ENCODE peak calls at places on chromosome 12, in four cellular contexts. U is DND-41, V is kidney epithelial cell, K is esophagus muscularis mucosa. R is an unnamed sample.

GRCh38 chr12:131007031-131007793 is 53.5 kb downstream of the ADGRD1 start:
- DNase-seq in U (no peak), K (no peak), V (no peak), R (no peak)

GRCh38 chr12:123030686-123031085 is 50.2 kb downstream of the ARL6IP4 start:
- DNase-seq in U (no peak), V (no peak), K (no peak), R (no peak)

GRCh38 chr12:58502236-58502635 is 418.1 kb downstream of the LRIG3 start:
- DNase-seq in U (no peak), K (no peak), V (no peak), R (no peak)

GRCh38 chr12:122399592-122400373 is 22.7 kb downstream of the CLIP1 start:
- DNase-seq in U (peak; percentile 33), K (no peak), V (no peak), R (no peak)

GRCh38 chr12:108505121-108505520 is 10.0 kb upstream of the FICD start:
- DNase-seq in V (no peak), K (no peak), U (no peak), R (no peak)

GRCh38 chr12:89748791-89749190 is 40.2 kb upstream of the ATP2B1 start:
- DNase-seq in V (no peak), K (no peak), U (no peak), R (no peak)

GRCh38 chr12:121190523-121191031 is 19.4 kb upstream of the P2RX4 start:
- DNase-seq in V (peak; percentile 88), U (no peak), K (no peak), R (no peak)

GRCh38 chr12:109582636-109583035 is 9.0 kb downstream of the MVK start:
- DNase-seq in U (no peak), V (no peak), K (no peak), R (no peak)

GRCh38 chr12:51969643-51970042 is 18.1 kb downstream of the ACVR1B start:
- DNase-seq in U (no peak), K (no peak), V (no peak), R (no peak)

GRCh38 chr12:80946591-80946990 is 8.9 kb upstream of the LIN7A start:
- DNase-seq in K (no peak), V (no peak), U (no peak), R (no peak)
- TF ChIP-seq CTCF in K (no peak), V (peak; percentile 12), U (no peak), R (peak; percentile 9)

DNA sequence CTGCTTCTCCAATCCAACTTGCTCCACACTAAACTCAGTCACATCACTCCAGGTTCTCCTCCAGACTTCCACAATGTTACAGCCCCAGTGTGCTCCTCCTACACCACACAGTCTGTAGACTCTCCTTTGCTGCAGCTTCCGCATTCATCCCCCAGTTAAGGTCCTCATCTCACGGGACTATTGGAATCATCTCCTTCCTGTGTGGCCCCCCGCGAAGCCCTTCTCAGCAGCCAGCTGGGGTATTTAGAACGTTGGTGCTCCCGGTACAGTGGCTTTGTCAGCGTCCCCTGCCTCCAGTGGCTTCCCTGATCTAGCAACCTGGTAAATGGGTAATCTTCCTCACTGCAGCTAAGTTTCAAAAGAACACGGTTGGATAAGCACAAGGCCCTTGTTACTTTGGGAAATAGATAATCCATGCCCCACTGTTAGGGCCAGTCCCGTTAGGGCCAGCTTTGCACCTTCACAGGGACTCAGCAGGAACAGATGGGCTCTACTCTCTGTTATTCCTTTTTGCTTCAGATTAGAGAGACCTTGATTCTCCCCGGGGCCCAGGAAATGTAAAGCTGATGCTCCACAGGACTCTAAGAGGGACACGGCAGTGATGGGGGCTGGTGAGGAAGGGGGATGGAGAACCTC is 823 bp upstream of the TSPAN11 start:
- DNase-seq in U (no peak), K (no peak), V (no peak), R (no peak)
- H3K4me3 ChIP-seq in U (no peak overlapping the region), K (peak overlapping the region; percentile 51), V (peak overlapping the region; percentile 36), R (no peak overlapping the region)

GRCh38 chr12:14422516-14423230 is 57.2 kb downstream of the ATF7IP start:
- DNase-seq in V (no peak), K (no peak), U (no peak), R (no peak)
- H3K36me3 ChIP-seq in V (no peaks in the 10 kb centered on the region), K (peaks cover 20% of the 10 kb centered on the region), U (peaks cover 28% of the 10 kb centered on the region), R (peaks cover 9% of the 10 kb centered on the region)

GRCh38 chr12:53180270-53180930 is at the start of the genes CSAD and ZNF740:
- DNase-seq in U (peak; percentile 99), V (peak; percentile 90), K (peak; percentile 99), R (peak; percentile 99)
- TF ChIP-seq CTCF in U (peak; percentile 22), V (no peak), K (peak; percentile 24), R (no peak)

GRCh38 chr12:87216436-87216835 is 812.8 kb downstream of the C12orf50 start:
- DNase-seq in U (no peak), V (no peak), K (no peak), R (no peak)

DNA sequence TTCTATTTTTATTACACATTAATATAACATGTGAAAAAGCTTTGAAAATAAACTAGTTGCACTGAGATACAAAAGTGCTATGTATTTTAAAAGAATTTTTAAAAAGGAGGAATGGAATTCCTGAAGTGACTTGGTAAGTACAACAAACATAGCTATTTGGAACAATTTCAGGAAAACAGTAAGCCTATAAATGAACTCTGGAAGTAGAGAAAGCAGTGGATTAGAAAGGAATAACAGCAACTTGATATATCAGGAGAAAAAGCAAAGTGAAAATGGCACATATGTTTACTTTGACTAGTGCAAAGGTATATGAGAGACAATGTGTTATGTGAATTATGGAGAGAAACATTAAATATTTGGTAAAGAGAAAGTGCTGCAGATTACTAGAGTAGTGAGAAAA is 811.7 kb downstream of the C12orf50 start:
- DNase-seq in K (no peak), U (no peak), V (no peak), R (no peak)
- H3K4me3 ChIP-seq in K (no peak overlapping the region), U (no peak overlapping the region), V (no peak overlapping the region), R (no peak overlapping the region)

DNA sequence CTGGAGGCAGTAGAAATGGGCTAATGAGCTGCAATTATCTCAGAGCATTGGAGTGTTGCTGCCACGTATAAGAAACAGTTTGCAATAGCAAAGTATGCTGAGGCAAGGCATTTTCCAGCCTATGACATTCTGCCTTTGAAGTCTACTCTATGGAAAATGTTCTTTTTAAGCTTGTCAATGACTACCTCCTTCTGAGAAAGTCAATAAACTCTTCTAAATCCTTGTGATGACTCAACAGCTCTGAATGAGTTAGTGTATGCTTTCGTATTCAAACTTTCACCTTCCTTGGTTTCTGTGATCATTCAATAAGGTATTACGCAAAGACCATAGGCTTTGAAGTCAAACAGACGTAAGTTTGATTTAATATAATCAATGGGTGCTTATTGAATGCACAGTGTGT is 111.2 kb downstream of the CAPZA3 start:
- DNase-seq in K (no peak), U (no peak), V (peak; percentile 26), R (no peak)
- H3K36me3 ChIP-seq in K (no peaks in the 10 kb centered on the region), U (no peaks in the 10 kb centered on the region), V (no peaks in the 10 kb centered on the region), R (no peaks in the 10 kb centered on the region)

GRCh38 chr12:16076553-16076952 is 165.4 kb downstream of the DERA start:
- DNase-seq in K (no peak), V (peak; percentile 2), U (no peak), R (no peak)
- TF ChIP-seq CTCF in K (no peak), V (peak; percentile 37), U (peak; percentile 69), R (peak; percentile 52)